ENCODE peak calls at places on chromosomes 4 and X, in four cellular contexts. One of them, this sample, is unnamed.
A peak's percentile ranks its signal among the peaks of the same experiment; 100 is the strongest.

GRCh38 chrX:30992381-30992904 is 79.4 kb downstream of the FTHL17 start:
- DNase-seq in transverse colon: no peak
- DNase-seq in CD4-positive, CD25-positive, alpha-beta regulatory T cell: no peak
- DNase-seq in ovary: no peak
- DNase-seq in this sample: no peak

GRCh38 chr4:184851200-184851541 is 25.4 kb upstream of the ACSL1 start:
- DNase-seq in transverse colon: peak; percentile 15
- DNase-seq in ovary: no peak
- DNase-seq in CD4-positive, CD25-positive, alpha-beta regulatory T cell: no peak
- DNase-seq in this sample: no peak

GRCh38 chr4:157014621-157015591 is 43.3 kb upstream of the PDGFC start:
- DNase-seq in transverse colon: no peak
- DNase-seq in ovary: no peak
- DNase-seq in CD4-positive, CD25-positive, alpha-beta regulatory T cell: no peak
- DNase-seq in this sample: no peak

GRCh38 chr4:39606747-39607146 is 31.9 kb downstream of the SMIM14 start:
- DNase-seq in CD4-positive, CD25-positive, alpha-beta regulatory T cell: no peak
- DNase-seq in transverse colon: no peak
- DNase-seq in ovary: no peak
- DNase-seq in this sample: no peak

GRCh38 chr4:148239406-148239805 is 202.8 kb downstream of the NR3C2 start:
- DNase-seq in ovary: no peak
- DNase-seq in transverse colon: no peak
- DNase-seq in CD4-positive, CD25-positive, alpha-beta regulatory T cell: no peak
- DNase-seq in this sample: no peak

GRCh38 chr4:106486533-106486932 is 118.0 kb upstream of the GIMD1 start:
- DNase-seq in transverse colon: no peak
- DNase-seq in ovary: no peak
- DNase-seq in CD4-positive, CD25-positive, alpha-beta regulatory T cell: no peak
- DNase-seq in this sample: no peak

GRCh38 chr4:145341381-145341780 is 140.3 kb upstream of the SMAD1 start:
- DNase-seq in CD4-positive, CD25-positive, alpha-beta regulatory T cell: no peak
- DNase-seq in ovary: no peak
- DNase-seq in transverse colon: no peak
- DNase-seq in this sample: no peak

GRCh38 chrX:34218063-34218462 is 85.9 kb upstream of the FAM47A start:
- DNase-seq in transverse colon: no peak
- DNase-seq in CD4-positive, CD25-positive, alpha-beta regulatory T cell: no peak
- DNase-seq in ovary: no peak
- DNase-seq in this sample: no peak

GRCh38 chr4:2958446-2958845 is 4.8 kb downstream of the NOP14 start:
- DNase-seq in ovary: no peak
- DNase-seq in CD4-positive, CD25-positive, alpha-beta regulatory T cell: no peak
- DNase-seq in transverse colon: no peak
- DNase-seq in this sample: no peak

GRCh38 chrX:120690344-120690743 is 60.5 kb upstream of the C1GALT1C1 start:
- DNase-seq in CD4-positive, CD25-positive, alpha-beta regulatory T cell: no peak
- DNase-seq in ovary: no peak
- DNase-seq in transverse colon: no peak
- DNase-seq in this sample: no peak

GRCh38 chrX:143648705-143649104 is 12.8 kb upstream of the SLITRK4 start:
- DNase-seq in ovary: no peak
- DNase-seq in CD4-positive, CD25-positive, alpha-beta regulatory T cell: no peak
- DNase-seq in transverse colon: no peak
- DNase-seq in this sample: no peak

GRCh38 chr4:38313999-38314561 is 349.9 kb upstream of the KLF3 start:
- DNase-seq in CD4-positive, CD25-positive, alpha-beta regulatory T cell: no peak
- DNase-seq in transverse colon: peak; percentile 71
- DNase-seq in ovary: no peak
- DNase-seq in this sample: no peak

GRCh38 chrX:133085785-133086184 is 11.1 kb downstream of the USP26 start:
- DNase-seq in ovary: no peak
- DNase-seq in transverse colon: peak; percentile 44
- DNase-seq in CD4-positive, CD25-positive, alpha-beta regulatory T cell: no peak
- DNase-seq in this sample: no peak

DNA sequence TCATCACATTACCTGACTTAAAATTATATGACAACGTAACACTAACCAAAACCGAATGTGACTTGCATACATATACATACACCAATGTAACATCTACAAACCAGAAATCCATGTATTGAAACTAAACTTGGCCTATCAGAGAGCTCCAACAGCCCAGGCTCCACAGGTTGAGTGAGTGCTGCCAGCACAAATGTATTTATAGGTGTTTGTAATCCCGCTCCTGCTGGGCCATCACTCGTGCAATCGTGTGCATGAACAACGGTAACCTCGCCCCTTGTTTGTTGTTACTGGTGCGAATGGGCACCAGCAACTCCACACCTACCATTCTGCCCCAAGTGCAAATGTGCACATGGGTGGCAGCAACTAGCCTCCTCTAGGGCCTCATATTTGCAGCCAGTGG is 285.7 kb upstream of the ZCCHC13 start:
- DNase-seq in ovary: no peak
- DNase-seq in transverse colon: no peak
- DNase-seq in CD4-positive, CD25-positive, alpha-beta regulatory T cell: no peak
- DNase-seq in this sample: no peak
- H3K9me3 ChIP-seq in ovary: no peaks in the 10 kb centered on the region
- H3K9me3 ChIP-seq in transverse colon: no peaks in the 10 kb centered on the region
- H3K9me3 ChIP-seq in CD4-positive, CD25-positive, alpha-beta regulatory T cell: no peaks in the 10 kb centered on the region
- H3K9me3 ChIP-seq in this sample: no peaks in the 10 kb centered on the region

DNA sequence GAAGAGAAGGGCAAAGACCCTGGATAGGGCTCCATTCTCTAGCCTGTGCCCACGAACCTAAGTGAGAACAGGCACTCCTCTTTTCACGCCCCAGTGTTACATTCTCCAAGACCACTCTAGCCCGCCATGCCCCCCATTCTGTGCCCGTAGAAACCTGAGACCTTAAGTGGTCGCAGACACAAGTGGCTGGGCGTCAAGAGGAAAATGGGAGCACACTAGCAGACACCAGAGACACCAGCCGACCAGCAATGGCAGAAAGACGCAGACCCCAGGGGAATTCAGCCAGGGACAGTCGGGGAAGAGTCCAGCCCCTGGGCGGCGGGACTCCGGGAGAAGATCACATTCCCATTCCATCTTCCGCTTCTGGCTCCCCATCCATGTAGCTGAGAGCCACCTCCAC is 2027.9 kb downstream of the PCDH7 start:
- DNase-seq in transverse colon: no peak
- DNase-seq in ovary: no peak
- DNase-seq in CD4-positive, CD25-positive, alpha-beta regulatory T cell: no peak
- DNase-seq in this sample: no peak
- H3K9me3 ChIP-seq in transverse colon: no peaks in the 10 kb centered on the region
- H3K9me3 ChIP-seq in ovary: no peaks in the 10 kb centered on the region
- H3K9me3 ChIP-seq in CD4-positive, CD25-positive, alpha-beta regulatory T cell: no peaks in the 10 kb centered on the region
- H3K9me3 ChIP-seq in this sample: no peaks in the 10 kb centered on the region

GRCh38 chr4:174983128-174983750 is 65.1 kb downstream of the ADAM29 start:
- DNase-seq in ovary: no peak
- DNase-seq in CD4-positive, CD25-positive, alpha-beta regulatory T cell: no peak
- DNase-seq in transverse colon: no peak
- DNase-seq in this sample: no peak
- H3K9me3 ChIP-seq in ovary: no peaks in the 10 kb centered on the region
- H3K9me3 ChIP-seq in CD4-positive, CD25-positive, alpha-beta regulatory T cell: no peaks in the 10 kb centered on the region
- H3K9me3 ChIP-seq in transverse colon: peaks cover 15% of the 10 kb centered on the region
- H3K9me3 ChIP-seq in this sample: no peaks in the 10 kb centered on the region

GRCh38 chrX:144732588-144732987 is 514.7 kb upstream of the SPANXN1 start:
- DNase-seq in transverse colon: no peak
- DNase-seq in CD4-positive, CD25-positive, alpha-beta regulatory T cell: no peak
- DNase-seq in ovary: no peak
- DNase-seq in this sample: no peak
- H3K9me3 ChIP-seq in transverse colon: no peaks in the 10 kb centered on the region
- H3K9me3 ChIP-seq in CD4-positive, CD25-positive, alpha-beta regulatory T cell: no peaks in the 10 kb centered on the region
- H3K9me3 ChIP-seq in ovary: no peaks in the 10 kb centered on the region
- H3K9me3 ChIP-seq in this sample: no peaks in the 10 kb centered on the region

GRCh38 chrX:70445197-70445656 is 592 bp downstream of the DLG3 start:
- DNase-seq in CD4-positive, CD25-positive, alpha-beta regulatory T cell: no peak
- DNase-seq in ovary: no peak
- DNase-seq in transverse colon: no peak
- DNase-seq in this sample: no peak

GRCh38 chrX:70445876-70446275 is 1.2 kb downstream of the DLG3 start:
- DNase-seq in CD4-positive, CD25-positive, alpha-beta regulatory T cell: no peak
- DNase-seq in transverse colon: no peak
- DNase-seq in ovary: no peak
- DNase-seq in this sample: no peak

GRCh38 chrX:70442224-70442623 is 2.4 kb upstream of the DLG3 start:
- DNase-seq in CD4-positive, CD25-positive, alpha-beta regulatory T cell: no peak
- DNase-seq in ovary: no peak
- DNase-seq in transverse colon: no peak
- DNase-seq in this sample: no peak

GRCh38 chrX:70446380-70447350 is 2.0 kb downstream of the DLG3 start:
- DNase-seq in CD4-positive, CD25-positive, alpha-beta regulatory T cell: no peak
- DNase-seq in transverse colon: no peak
- DNase-seq in ovary: no peak
- DNase-seq in this sample: no peak

GRCh38 chrX:70444326-70445196 is at the start of gene DLG3:
- DNase-seq in ovary: peak; percentile 44
- DNase-seq in CD4-positive, CD25-positive, alpha-beta regulatory T cell: no peak
- DNase-seq in transverse colon: no peak
- DNase-seq in this sample: peak; percentile 9
- H3K9me3 ChIP-seq in ovary: no peaks in the 10 kb centered on the region
- H3K9me3 ChIP-seq in CD4-positive, CD25-positive, alpha-beta regulatory T cell: no peaks in the 10 kb centered on the region
- H3K9me3 ChIP-seq in transverse colon: no peaks in the 10 kb centered on the region
- H3K9me3 ChIP-seq in this sample: no peaks in the 10 kb centered on the region

GRCh38 chrX:47918274-47918673 is 81.6 kb downstream of the ZNF81 start:
- DNase-seq in transverse colon: no peak
- DNase-seq in ovary: no peak
- DNase-seq in CD4-positive, CD25-positive, alpha-beta regulatory T cell: no peak
- DNase-seq in this sample: no peak
- H3K9me3 ChIP-seq in transverse colon: no peaks in the 10 kb centered on the region
- H3K9me3 ChIP-seq in ovary: peaks cover 4% of the 10 kb centered on the region
- H3K9me3 ChIP-seq in CD4-positive, CD25-positive, alpha-beta regulatory T cell: peaks cover 60% of the 10 kb centered on the region
- H3K9me3 ChIP-seq in this sample: peaks cover 12% of the 10 kb centered on the region

GRCh38 chrX:141176586-141177451 is at the start of gene LDOC1:
- DNase-seq in transverse colon: peak; percentile 59
- DNase-seq in ovary: peak; percentile 89
- DNase-seq in CD4-positive, CD25-positive, alpha-beta regulatory T cell: peak; percentile 59
- DNase-seq in this sample: peak; percentile 60
- H3K9me3 ChIP-seq in transverse colon: no peaks in the 10 kb centered on the region
- H3K9me3 ChIP-seq in ovary: no peaks in the 10 kb centered on the region
- H3K9me3 ChIP-seq in CD4-positive, CD25-positive, alpha-beta regulatory T cell: no peaks in the 10 kb centered on the region
- H3K9me3 ChIP-seq in this sample: no peaks in the 10 kb centered on the region

This sample was measured in CD8-positive, alpha-beta memory T cell.